ENCODE peak calls at places on chromosomes 12 and 14, in eight cellular contexts. U is AG09319; P is stimulated activated CD8-positive, alpha-beta memory T cell treated with anti-CD3 and anti-CD28 coated beads, Interleukin-7, amount 100 ng/mL, for 1 hour; W is sciatic nerve; N is OCI-LY7; Z is thoracic aorta; L is HuH-7; B is nephron progenitor cell. E is an unnamed sample.

GRCh38 chr12:45329702-45330101 is 113.8 kb downstream of the ANO6 start:
- DNase-seq in L (no peak), B (no peak), W (no peak), Z (no peak), U (no peak), P (no peak), N (no peak), E (no peak)

GRCh38 chr12:76303365-76303764 is 44.9 kb downstream of the BBS10 start:
- DNase-seq in U (no peak), W (no peak), B (no peak), N (no peak), Z (no peak), L (no peak), P (no peak), E (no peak)

GRCh38 chr12:60106207-60106606 is 510.4 kb downstream of the SLC16A7 start:
- DNase-seq in L (no peak), B (no peak), U (no peak), Z (no peak), N (no peak), P (no peak), W (no peak), E (no peak)

GRCh38 chr12:80216890-80217559 is 117.7 kb downstream of the OTOGL start:
- DNase-seq in B (no peak), L (no peak), N (no peak), Z (no peak), U (no peak), W (no peak), P (no peak), E (peak)

GRCh38 chr14:85731198-85731597 is 201.3 kb downstream of the FLRT2 start:
- DNase-seq in U (peak), N (no peak), Z (no peak), P (no peak), L (no peak), B (no peak), W (peak), E (no peak)

GRCh38 chr14:24131549-24131966 is 1.1 kb downstream of the FITM1 start:
- DNase-seq in L (no peak), B (no peak), W (no peak), P (no peak), U (no peak), N (no peak), Z (no peak), E (no peak)

GRCh38 chr14:76639606-76640272 is 121.5 kb upstream of the VASH1 start:
- DNase-seq in P (no peak), B (no peak), N (no peak), U (no peak), W (no peak), L (no peak), Z (no peak), E (no peak)

GRCh38 chr14:31457665-31458659 is 656 bp upstream of the DTD2 start:
- DNase-seq in L (peak), N (no peak), W (no peak), Z (no peak), B (no peak), P (no peak), U (no peak), E (peak)

GRCh38 chr14:55302770-55303472 is 31.7 kb downstream of the FBXO34 start:
- DNase-seq in U (no peak), P (no peak), L (no peak), Z (no peak), W (no peak), N (peak), B (no peak), E (no peak)

GRCh38 chr12:106301611-106302321 is 767 bp upstream of the TCP11L2 start:
- DNase-seq in L (peak), B (no peak), W (peak), U (no peak), Z (peak), N (peak), P (peak), E (peak)

GRCh38 chr12:32107376-32108267 is 975 bp downstream of the BICD1 start:
- DNase-seq in W (no peak), L (no peak), U (no peak), B (peak), P (no peak), Z (peak), N (peak), E (peak)

GRCh38 chr12:13368971-13369370 is 172.4 kb downstream of the EMP1 start:
- DNase-seq in L (no peak), B (no peak), P (no peak), U (no peak), N (no peak), W (no peak), Z (no peak), E (no peak)

GRCh38 chr12:124496584-124496983 is 70.8 kb downstream of the NCOR2 start:
- DNase-seq in U (no peak), L (peak), Z (no peak), P (no peak), W (no peak), B (no peak), N (peak), E (peak)

GRCh38 chr12:13340149-13340548 is 143.6 kb downstream of the EMP1 start:
- DNase-seq in N (no peak), W (no peak), U (no peak), L (no peak), B (no peak), Z (no peak), P (no peak), E (no peak)

GRCh38 chr14:55514819-55515470 is 65.1 kb upstream of the KTN1 start:
- DNase-seq in U (peak), W (no peak), P (no peak), B (no peak), N (no peak), Z (no peak), L (no peak), E (no peak)

GRCh38 chr12:92829683-92830282 is 99.3 kb downstream of the EEA1 start:
- DNase-seq in U (no peak), N (no peak), P (no peak), Z (no peak), B (no peak), W (no peak), L (no peak), E (no peak)

GRCh38 chr14:105083926-105084685 is 18.9 kb upstream of the GPR132 start:
- DNase-seq in W (peak), L (no peak), B (no peak), Z (no peak), N (no peak), U (no peak), P (no peak), E (no peak)

GRCh38 chr12:105330938-105331804 is 680 bp downstream of the C12orf75 start:
- DNase-seq in N (peak), L (no peak), W (peak), P (no peak), Z (no peak), U (no peak), B (peak), E (no peak)

GRCh38 chr12:7039403-7039802 is 21.1 kb upstream of the C1S start:
- DNase-seq in Z (no peak), P (no peak), W (no peak), B (no peak), L (no peak), N (no peak), U (no peak), E (no peak)

E was measured in Caco-2.